ENCODE peak calls at places on chromosomes 16 and 17, in four cellular contexts. C, U, V and M are unnamed samples.

GRCh38 chr17:57892820-57893595 is 43.2 kb upstream of the MRPS23 start:
- DNase-seq in U (no peak), V (peak; percentile 96), C (peak; percentile 30), M (peak; percentile 99)

GRCh38 chr16:73013974-73014373 is 34.0 kb downstream of the ZFHX3 start:
- DNase-seq in V (no peak), U (no peak), C (no peak), M (no peak)

GRCh38 chr16:4465977-4466779 is 8.2 kb downstream of the NMRAL1 start:
- DNase-seq in U (peak; percentile 51), C (no peak), V (no peak), M (no peak)

GRCh38 chr17:21217346-21217745 is 3.4 kb upstream of the TMEM11 start:
- DNase-seq in V (no peak), C (no peak), U (no peak), M (no peak)

GRCh38 chr16:46765050-46765449 is 16.9 kb upstream of the MYLK3 start:
- DNase-seq in U (no peak), V (peak; percentile 69), C (no peak), M (no peak)

GRCh38 chr16:69618307-69618706 is 52.5 kb downstream of the NFAT5 start:
- DNase-seq in C (no peak), V (no peak), U (no peak), M (no peak)

GRCh38 chr17:65268832-65269231 is 131.7 kb downstream of the RGS9 start:
- DNase-seq in U (no peak), V (no peak), C (no peak), M (no peak)

GRCh38 chr16:1026784-1027415 is 45.3 kb downstream of the SOX8 start:
- DNase-seq in V (no peak), C (no peak), U (no peak), M (no peak)

GRCh38 chr17:75535871-75536270 is 10.4 kb downstream of the LLGL2 start:
- DNase-seq in V (no peak), U (no peak), C (no peak), M (no peak)

GRCh38 chr17:2174471-2175293 is 119.8 kb downstream of the HIC1 start:
- DNase-seq in C (no peak), U (no peak), V (peak; percentile 99), M (peak; percentile 92)

GRCh38 chr17:3032258-3033247 is 30.9 kb downstream of the OR1D5 start:
- DNase-seq in U (no peak), V (no peak), C (no peak), M (no peak)

GRCh38 chr17:63647065-63647725 is 25.0 kb downstream of the MAP3K3 start:
- DNase-seq in U (no peak), V (peak; percentile 41), C (no peak), M (no peak)

GRCh38 chr16:15572329-15573001 is 70.5 kb downstream of the MARF1 start:
- DNase-seq in C (no peak), V (no peak), U (no peak), M (peak; percentile 86)

GRCh38 chr16:85539629-85540291 is 73.4 kb upstream of the GSE1 start:
- DNase-seq in U (no peak), C (no peak), V (no peak), M (no peak)

GRCh38 chr16:4679854-4680636 is 13.3 kb upstream of the NUDT16L1 start:
- DNase-seq in C (no peak), U (no peak), V (no peak), M (no peak)

GRCh38 chr17:73478768-73479424 is 165.3 kb downstream of the SDK2 start:
- DNase-seq in C (no peak), V (no peak), U (no peak), M (no peak)

GRCh38 chr17:71409712-71410111 is 711.1 kb upstream of the SOX9 start:
- DNase-seq in U (no peak), C (no peak), V (peak; percentile 20), M (peak; percentile 74)

GRCh38 chr16:49659356-49659755 is 196.6 kb downstream of the ZNF423 start:
- DNase-seq in V (no peak), U (no peak), C (no peak), M (no peak)

GRCh38 chr17:40963838-40964237 is 2.9 kb downstream of the KRT39 start:
- DNase-seq in V (no peak), C (no peak), U (no peak), M (no peak)

GRCh38 chr17:2936771-2937321 is 126.6 kb downstream of the OR1D5 start:
- DNase-seq in V (no peak), C (no peak), U (no peak), M (no peak)

GRCh38 chr17:58120195-58120822 is 27.9 kb upstream of the OR4D1 start:
- DNase-seq in U (no peak), C (no peak), V (peak; percentile 41), M (peak; percentile 12)

GRCh38 chr16:4179020-4179419 is 62.8 kb upstream of the ADCY9 start:
- DNase-seq in U (no peak), C (no peak), V (no peak), M (no peak)

GRCh38 chr17:44122825-44123355 is 551 bp downstream of the HDAC5 start:
- DNase-seq in C (no peak), U (no peak), V (no peak), M (no peak)

GRCh38 chr17:75632863-75633483 is at the start of gene SMIM5:
- DNase-seq in V (peak; percentile 86), C (peak; percentile 25), U (peak; percentile 51), M (peak; percentile 60)

GRCh38 chr16:71610936-71611871 is 14.8 kb upstream of the MARVELD3 start:
- DNase-seq in C (no peak), U (peak; percentile 44), V (peak; percentile 44), M (peak; percentile 4)
- H3K4me3 ChIP-seq in C (no peak overlapping the region), U (no peak overlapping the region), V (no peak overlapping the region), M (no peak overlapping the region)

GRCh38 chr17:42333053-42333452 is 44.8 kb downstream of the STAT5A start:
- DNase-seq in U (no peak), V (no peak), C (no peak), M (no peak)
- H3K4me3 ChIP-seq in U (no peak overlapping the region), V (no peak overlapping the region), C (no peak overlapping the region), M (no peak overlapping the region)

GRCh38 chr17:82871776-82872561 is 32.1 kb upstream of the ZNF750 start:
- DNase-seq in U (no peak), V (no peak), C (no peak), M (no peak)
- H3K4me3 ChIP-seq in U (no peak overlapping the region), V (no peak overlapping the region), C (no peak overlapping the region), M (no peak overlapping the region)

DNA sequence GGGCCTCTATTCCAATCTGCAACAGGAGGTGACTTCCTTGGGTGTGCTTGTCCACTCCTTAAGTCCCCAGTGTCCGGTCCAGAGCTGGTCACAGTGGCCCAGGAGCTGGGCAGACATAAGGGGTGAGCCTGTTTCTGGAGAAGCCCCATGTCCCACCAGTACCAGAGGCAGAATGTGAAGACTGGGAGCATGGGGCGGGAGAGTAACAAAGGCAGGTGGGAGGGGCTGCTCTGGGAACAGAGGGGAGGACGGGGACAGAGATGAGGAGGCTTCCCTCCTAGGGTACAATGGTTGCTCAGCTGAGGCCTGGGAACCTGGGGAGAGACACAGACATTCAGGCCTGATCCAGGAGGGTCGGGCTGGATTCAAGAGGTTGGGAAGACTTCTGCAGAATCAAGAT is 323.3 kb upstream of the TNRC6C start:
- DNase-seq in U (no peak), V (no peak), C (no peak), M (no peak)
- H3K4me3 ChIP-seq in U (no peak overlapping the region), V (no peak overlapping the region), C (no peak overlapping the region), M (no peak overlapping the region)

GRCh38 chr17:48577330-48577945 is 712 bp downstream of the HOXB4 start:
- DNase-seq in U (no peak), V (no peak), C (no peak), M (no peak)

GRCh38 chr17:48577946-48578615 is at the start of gene HOXB4:
- DNase-seq in C (no peak), V (no peak), U (peak; percentile 64), M (no peak)

GRCh38 chr17:48578616-48579560 is 738 bp upstream of the HOXB4 start:
- DNase-seq in U (no peak), C (no peak), V (no peak), M (no peak)

GRCh38 chr17:48582750-48583069 is 4.6 kb upstream of the HOXB4 start:
- DNase-seq in V (no peak), U (no peak), C (no peak), M (no peak)

DNA sequence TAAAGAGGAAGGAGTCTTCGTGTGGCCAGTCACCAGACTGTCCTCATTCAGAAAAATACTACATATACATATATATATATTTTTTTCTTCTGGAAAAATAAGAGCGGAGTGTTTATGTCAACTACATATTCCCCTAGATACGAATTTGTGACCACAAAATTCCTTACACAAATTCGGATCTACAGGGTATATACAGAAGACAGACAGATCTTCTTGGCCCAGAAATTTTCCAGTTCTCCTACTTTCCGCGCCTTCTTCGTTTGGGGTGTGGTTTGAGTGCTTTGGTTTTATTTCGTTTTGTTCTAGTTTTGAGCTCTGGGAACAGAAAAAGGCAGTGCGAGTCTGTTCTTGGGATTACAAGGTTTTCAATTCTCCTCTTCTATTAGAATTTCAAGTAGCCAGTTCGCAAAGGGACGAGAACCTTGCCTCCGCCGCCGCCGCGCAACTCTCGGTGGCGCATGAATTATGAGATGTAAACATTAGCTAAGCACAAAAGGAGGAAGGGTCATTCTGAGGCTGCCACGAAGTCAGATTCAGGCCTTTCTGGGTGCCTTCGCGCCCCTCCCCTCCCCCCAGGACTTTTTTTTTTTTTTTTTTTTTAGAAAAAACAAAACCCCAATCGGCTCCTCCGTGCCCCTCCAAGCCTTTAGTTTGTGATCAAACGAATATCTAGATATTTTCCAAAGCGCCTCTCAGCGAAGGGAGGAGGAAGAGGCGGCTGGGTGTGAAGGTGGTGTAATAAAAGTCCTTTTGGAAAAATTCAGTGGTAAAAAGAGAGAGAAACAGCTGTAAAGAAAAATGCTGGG is 1.8 kb upstream of the HOXB4 start:
- DNase-seq in V (no peak), C (no peak), U (no peak), M (no peak)
- H3K4me3 ChIP-seq in V (peak overlapping the region; percentile 58), C (peak overlapping the region; percentile 75), U (no peak overlapping the region), M (no peak overlapping the region)

DNA sequence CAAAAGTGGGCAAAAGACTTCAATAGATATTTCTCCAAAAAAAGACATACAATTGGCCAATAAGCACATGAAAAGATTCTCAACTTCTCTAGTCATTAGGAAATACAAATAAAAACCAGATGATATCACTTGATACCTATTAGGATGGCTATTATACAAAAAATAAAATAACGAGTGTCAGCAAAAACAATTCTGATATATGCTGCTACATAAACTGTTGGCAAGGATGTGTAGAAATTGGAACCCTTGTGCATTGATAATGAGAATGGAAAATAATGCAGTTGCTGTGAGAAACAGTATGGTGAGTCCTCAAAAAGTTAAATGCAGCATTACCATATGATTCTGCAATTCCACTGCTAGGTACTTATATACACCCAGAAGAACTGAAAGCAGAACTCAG is 80.6 kb downstream of the BRIP1 start:
- DNase-seq in U (no peak), C (no peak), V (no peak), M (no peak)
- H3K4me3 ChIP-seq in U (no peak overlapping the region), C (no peak overlapping the region), V (no peak overlapping the region), M (no peak overlapping the region)

DNA sequence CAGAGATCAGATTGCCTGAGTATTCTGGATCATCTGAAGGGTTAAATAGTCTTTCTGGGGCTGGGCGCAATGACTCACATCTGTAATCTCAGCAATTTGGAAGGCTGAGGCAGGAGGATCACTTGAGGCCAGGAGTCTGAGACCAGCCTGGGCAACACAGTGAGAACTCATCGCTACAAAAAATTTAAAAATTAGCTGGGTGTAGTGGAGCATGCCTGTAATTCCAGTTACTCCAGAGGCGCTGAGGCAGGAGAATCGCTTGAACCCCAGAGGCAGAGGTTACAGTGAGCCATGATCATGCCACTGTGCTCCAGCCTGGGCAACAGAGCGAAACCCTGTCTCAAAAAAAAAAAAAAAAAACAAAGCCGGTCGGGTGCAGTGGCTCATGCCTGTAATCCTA is 15.7 kb downstream of the MVP start:
- DNase-seq in V (no peak), C (no peak), U (no peak), M (no peak)
- H3K4me3 ChIP-seq in V (no peak overlapping the region), C (no peak overlapping the region), U (no peak overlapping the region), M (no peak overlapping the region)